ENCODE peak calls at places on chromosomes 1 and 21, in ten cellular contexts. One of them, this sample, is unnamed. For H3K9me3 and H3K4me1, the result is how much of the 10 kb centered on the place peaks cover.

GRCh38 chr1:8317647-8318360 is at the start of gene SLC45A1:
- DNase-seq in left ventricle myocardium inferior: peak
- DNase-seq in psoas muscle: peak
- DNase-seq in IMR-90: peak
- DNase-seq in HCT116: peak
- DNase-seq in left lung: peak
- DNase-seq in H9: peak
- DNase-seq in tibial artery: peak
- DNase-seq in sigmoid colon: peak
- DNase-seq in body of pancreas: peak
- DNase-seq in this sample: peak

GRCh38 chr1:115337633-115338456 is at the start of gene NGF:
- DNase-seq in left ventricle myocardium inferior: peak
- DNase-seq in psoas muscle: peak
- DNase-seq in IMR-90: peak
- DNase-seq in HCT116: no peak
- DNase-seq in left lung: peak
- DNase-seq in H9: peak
- DNase-seq in tibial artery: peak
- DNase-seq in sigmoid colon: peak
- DNase-seq in body of pancreas: peak
- DNase-seq in this sample: no peak

GRCh38 chr1:209655412-209655811 is 3.2 kb upstream of the LAMB3 start:
- DNase-seq in left ventricle myocardium inferior: no peak
- DNase-seq in psoas muscle: no peak
- DNase-seq in IMR-90: no peak
- DNase-seq in HCT116: no peak
- DNase-seq in left lung: no peak
- DNase-seq in H9: no peak
- DNase-seq in tibial artery: no peak
- DNase-seq in sigmoid colon: no peak
- DNase-seq in body of pancreas: no peak
- DNase-seq in this sample: no peak

GRCh38 chr21:46369520-46370235 is 45.7 kb downstream of the PCNT start:
- DNase-seq in left ventricle myocardium inferior: no peak
- DNase-seq in psoas muscle: no peak
- DNase-seq in IMR-90: no peak
- DNase-seq in HCT116: no peak
- DNase-seq in left lung: no peak
- DNase-seq in H9: no peak
- DNase-seq in tibial artery: no peak
- DNase-seq in sigmoid colon: no peak
- DNase-seq in body of pancreas: no peak
- DNase-seq in this sample: no peak

GRCh38 chr1:53890522-53890941 is 935 bp upstream of the YIPF1 start:
- DNase-seq in left ventricle myocardium inferior: no peak
- DNase-seq in psoas muscle: no peak
- DNase-seq in IMR-90: no peak
- DNase-seq in HCT116: no peak
- DNase-seq in left lung: no peak
- DNase-seq in H9: no peak
- DNase-seq in tibial artery: no peak
- DNase-seq in sigmoid colon: no peak
- DNase-seq in body of pancreas: no peak
- DNase-seq in this sample: peak

GRCh38 chr1:41238311-41239094 is 3.6 kb downstream of the SCMH1 start:
- DNase-seq in left ventricle myocardium inferior: no peak
- DNase-seq in psoas muscle: no peak
- DNase-seq in IMR-90: peak
- DNase-seq in HCT116: no peak
- DNase-seq in left lung: no peak
- DNase-seq in H9: no peak
- DNase-seq in tibial artery: no peak
- DNase-seq in sigmoid colon: no peak
- DNase-seq in body of pancreas: no peak
- DNase-seq in this sample: no peak

GRCh38 chr1:157139125-157139524 is 930 bp upstream of the ETV3 start:
- DNase-seq in left ventricle myocardium inferior: no peak
- DNase-seq in psoas muscle: no peak
- DNase-seq in IMR-90: no peak
- DNase-seq in HCT116: no peak
- DNase-seq in left lung: no peak
- DNase-seq in H9: no peak
- DNase-seq in tibial artery: no peak
- DNase-seq in sigmoid colon: no peak
- DNase-seq in body of pancreas: no peak
- DNase-seq in this sample: no peak

GRCh38 chr1:25442178-25442577 is 11.5 kb downstream of the MACO1 start:
- DNase-seq in left ventricle myocardium inferior: no peak
- DNase-seq in psoas muscle: no peak
- DNase-seq in IMR-90: peak
- DNase-seq in HCT116: peak
- DNase-seq in left lung: no peak
- DNase-seq in H9: no peak
- DNase-seq in tibial artery: no peak
- DNase-seq in sigmoid colon: no peak
- DNase-seq in body of pancreas: no peak
- DNase-seq in this sample: no peak

GRCh38 chr1:12521096-12521495 is 96.9 kb downstream of the DHRS3 start:
- DNase-seq in left ventricle myocardium inferior: no peak
- DNase-seq in psoas muscle: no peak
- DNase-seq in IMR-90: no peak
- DNase-seq in HCT116: no peak
- DNase-seq in left lung: no peak
- DNase-seq in H9: no peak
- DNase-seq in tibial artery: no peak
- DNase-seq in sigmoid colon: peak
- DNase-seq in body of pancreas: no peak
- DNase-seq in this sample: no peak

GRCh38 chr1:39625462-39626273 is 13.8 kb downstream of the HEYL start:
- DNase-seq in left ventricle myocardium inferior: peak
- DNase-seq in psoas muscle: peak
- DNase-seq in IMR-90: peak
- DNase-seq in HCT116: no peak
- DNase-seq in left lung: peak
- DNase-seq in H9: no peak
- DNase-seq in tibial artery: peak
- DNase-seq in sigmoid colon: peak
- DNase-seq in body of pancreas: peak
- DNase-seq in this sample: no peak

GRCh38 chr1:162388083-162388594 is 6.6 kb downstream of the C1orf226 start:
- DNase-seq in left ventricle myocardium inferior: no peak
- DNase-seq in psoas muscle: no peak
- DNase-seq in IMR-90: no peak
- DNase-seq in HCT116: no peak
- DNase-seq in left lung: no peak
- DNase-seq in H9: no peak
- DNase-seq in tibial artery: peak
- DNase-seq in sigmoid colon: no peak
- DNase-seq in body of pancreas: no peak
- DNase-seq in this sample: no peak

GRCh38 chr1:65395887-65396612 is 24.4 kb upstream of the LEPR start:
- DNase-seq in left ventricle myocardium inferior: no peak
- DNase-seq in psoas muscle: no peak
- DNase-seq in IMR-90: peak
- DNase-seq in HCT116: no peak
- DNase-seq in left lung: no peak
- DNase-seq in H9: peak
- DNase-seq in tibial artery: no peak
- DNase-seq in sigmoid colon: no peak
- DNase-seq in body of pancreas: no peak
- DNase-seq in this sample: no peak

GRCh38 chr1:66323958-66324357 is 210.0 kb upstream of the SGIP1 start:
- DNase-seq in left ventricle myocardium inferior: no peak
- DNase-seq in psoas muscle: no peak
- DNase-seq in IMR-90: peak
- DNase-seq in HCT116: no peak
- DNase-seq in left lung: no peak
- DNase-seq in H9: no peak
- DNase-seq in tibial artery: no peak
- DNase-seq in sigmoid colon: no peak
- DNase-seq in body of pancreas: no peak
- DNase-seq in this sample: no peak

GRCh38 chr1:29563092-29563491 is 326.8 kb downstream of the PTPRU start:
- DNase-seq in left ventricle myocardium inferior: no peak
- DNase-seq in psoas muscle: no peak
- DNase-seq in IMR-90: no peak
- DNase-seq in HCT116: peak
- DNase-seq in left lung: no peak
- DNase-seq in H9: no peak
- DNase-seq in tibial artery: no peak
- DNase-seq in sigmoid colon: no peak
- DNase-seq in body of pancreas: no peak
- DNase-seq in this sample: no peak
- H3K9me3 ChIP-seq in left ventricle myocardium inferior: half or more
- H3K9me3 ChIP-seq in psoas muscle: under half
- H3K9me3 ChIP-seq in IMR-90: under half
- H3K9me3 ChIP-seq in HCT116: under half
- H3K9me3 ChIP-seq in left lung: under half
- H3K9me3 ChIP-seq in H9: under half
- H3K9me3 ChIP-seq in tibial artery: under half
- H3K9me3 ChIP-seq in sigmoid colon: under half
- H3K9me3 ChIP-seq in body of pancreas: under half
- H3K9me3 ChIP-seq in this sample: under half

GRCh38 chr1:37473431-37474050 is 839 bp upstream of the ZC3H12A start:
- DNase-seq in left ventricle myocardium inferior: no peak
- DNase-seq in psoas muscle: peak
- DNase-seq in IMR-90: no peak
- DNase-seq in HCT116: no peak
- DNase-seq in left lung: peak
- DNase-seq in H9: no peak
- DNase-seq in tibial artery: no peak
- DNase-seq in sigmoid colon: no peak
- DNase-seq in body of pancreas: peak
- DNase-seq in this sample: peak

GRCh38 chr1:37472281-37472680 is 2.1 kb upstream of the ZC3H12A start:
- DNase-seq in left ventricle myocardium inferior: no peak
- DNase-seq in psoas muscle: no peak
- DNase-seq in IMR-90: no peak
- DNase-seq in HCT116: no peak
- DNase-seq in left lung: no peak
- DNase-seq in H9: no peak
- DNase-seq in tibial artery: no peak
- DNase-seq in sigmoid colon: no peak
- DNase-seq in body of pancreas: no peak
- DNase-seq in this sample: no peak

GRCh38 chr1:37474051-37474696 is at the start of gene ZC3H12A:
- DNase-seq in left ventricle myocardium inferior: peak
- DNase-seq in psoas muscle: peak
- DNase-seq in IMR-90: peak
- DNase-seq in HCT116: peak
- DNase-seq in left lung: peak
- DNase-seq in H9: peak
- DNase-seq in tibial artery: peak
- DNase-seq in sigmoid colon: peak
- DNase-seq in body of pancreas: peak
- DNase-seq in this sample: peak

GRCh38 chr1:37471345-37472231 is 2.8 kb upstream of the ZC3H12A start:
- DNase-seq in left ventricle myocardium inferior: peak
- DNase-seq in psoas muscle: peak
- DNase-seq in IMR-90: peak
- DNase-seq in HCT116: peak
- DNase-seq in left lung: peak
- DNase-seq in H9: peak
- DNase-seq in tibial artery: peak
- DNase-seq in sigmoid colon: peak
- DNase-seq in body of pancreas: peak
- DNase-seq in this sample: no peak

GRCh38 chr1:37472994-37473393 is 1.4 kb upstream of the ZC3H12A start:
- DNase-seq in left ventricle myocardium inferior: no peak
- DNase-seq in psoas muscle: no peak
- DNase-seq in IMR-90: no peak
- DNase-seq in HCT116: no peak
- DNase-seq in left lung: no peak
- DNase-seq in H9: no peak
- DNase-seq in tibial artery: no peak
- DNase-seq in sigmoid colon: no peak
- DNase-seq in body of pancreas: no peak
- DNase-seq in this sample: no peak
- H3K4me1 ChIP-seq in left ventricle myocardium inferior: half or more
- H3K4me1 ChIP-seq in psoas muscle: half or more
- H3K4me1 ChIP-seq in IMR-90: under half
- H3K4me1 ChIP-seq in HCT116: half or more
- H3K4me1 ChIP-seq in left lung: half or more
- H3K4me1 ChIP-seq in H9: under half
- H3K4me1 ChIP-seq in tibial artery: half or more
- H3K4me1 ChIP-seq in sigmoid colon: half or more
- H3K4me1 ChIP-seq in body of pancreas: half or more
- H3K4me1 ChIP-seq in this sample: under half

GRCh38 chr1:201633297-201633696 is 94.4 kb downstream of the NAV1 start:
- DNase-seq in left ventricle myocardium inferior: peak
- DNase-seq in psoas muscle: no peak
- DNase-seq in IMR-90: no peak
- DNase-seq in HCT116: no peak
- DNase-seq in left lung: no peak
- DNase-seq in H9: no peak
- DNase-seq in tibial artery: no peak
- DNase-seq in sigmoid colon: no peak
- DNase-seq in body of pancreas: no peak
- DNase-seq in this sample: no peak

GRCh38 chr1:201632364-201632952 is 93.5 kb downstream of the NAV1 start:
- DNase-seq in left ventricle myocardium inferior: no peak
- DNase-seq in psoas muscle: no peak
- DNase-seq in IMR-90: no peak
- DNase-seq in HCT116: no peak
- DNase-seq in left lung: no peak
- DNase-seq in H9: no peak
- DNase-seq in tibial artery: no peak
- DNase-seq in sigmoid colon: no peak
- DNase-seq in body of pancreas: no peak
- DNase-seq in this sample: no peak

GRCh38 chr1:201628490-201628889 is 89.6 kb downstream of the NAV1 start:
- DNase-seq in left ventricle myocardium inferior: peak
- DNase-seq in psoas muscle: no peak
- DNase-seq in IMR-90: no peak
- DNase-seq in HCT116: no peak
- DNase-seq in left lung: no peak
- DNase-seq in H9: no peak
- DNase-seq in tibial artery: no peak
- DNase-seq in sigmoid colon: no peak
- DNase-seq in body of pancreas: no peak
- DNase-seq in this sample: no peak

GRCh38 chr1:201631037-201631436 is 92.1 kb downstream of the NAV1 start:
- DNase-seq in left ventricle myocardium inferior: no peak
- DNase-seq in psoas muscle: no peak
- DNase-seq in IMR-90: no peak
- DNase-seq in HCT116: no peak
- DNase-seq in left lung: no peak
- DNase-seq in H9: no peak
- DNase-seq in tibial artery: no peak
- DNase-seq in sigmoid colon: no peak
- DNase-seq in body of pancreas: no peak
- DNase-seq in this sample: no peak

GRCh38 chr1:201630582-201630981 is 91.7 kb downstream of the NAV1 start:
- DNase-seq in left ventricle myocardium inferior: no peak
- DNase-seq in psoas muscle: no peak
- DNase-seq in IMR-90: no peak
- DNase-seq in HCT116: no peak
- DNase-seq in left lung: no peak
- DNase-seq in H9: no peak
- DNase-seq in tibial artery: no peak
- DNase-seq in sigmoid colon: no peak
- DNase-seq in body of pancreas: no peak
- DNase-seq in this sample: no peak
- H3K27ac ChIP-seq in left ventricle myocardium inferior: peak
- H3K27ac ChIP-seq in psoas muscle: no peak
- H3K27ac ChIP-seq in IMR-90: no peak
- H3K27ac ChIP-seq in HCT116: no peak
- H3K27ac ChIP-seq in left lung: no peak
- H3K27ac ChIP-seq in H9: no peak
- H3K27ac ChIP-seq in tibial artery: no peak
- H3K27ac ChIP-seq in sigmoid colon: peak
- H3K27ac ChIP-seq in body of pancreas: no peak
- H3K27ac ChIP-seq in this sample: no peak

GRCh38 chr21:42237161-42237560 is 18.2 kb downstream of the ABCG1 start:
- DNase-seq in left ventricle myocardium inferior: no peak
- DNase-seq in psoas muscle: no peak
- DNase-seq in IMR-90: no peak
- DNase-seq in HCT116: no peak
- DNase-seq in left lung: no peak
- DNase-seq in H9: no peak
- DNase-seq in tibial artery: no peak
- DNase-seq in sigmoid colon: no peak
- DNase-seq in body of pancreas: no peak
- DNase-seq in this sample: no peak
- H3K9me3 ChIP-seq in left ventricle myocardium inferior: under half
- H3K9me3 ChIP-seq in psoas muscle: under half
- H3K9me3 ChIP-seq in IMR-90: under half
- H3K9me3 ChIP-seq in HCT116: under half
- H3K9me3 ChIP-seq in left lung: under half
- H3K9me3 ChIP-seq in H9: under half
- H3K9me3 ChIP-seq in tibial artery: under half
- H3K9me3 ChIP-seq in sigmoid colon: under half
- H3K9me3 ChIP-seq in body of pancreas: under half
- H3K9me3 ChIP-seq in this sample: under half

This sample was measured in naive thymus-derived CD4-positive, alpha-beta T cell.